ENCODE peak calls at places on chromosomes 3 and 15, in eight cellular contexts. One of them, this sample, is unnamed.
A peak's percentile ranks its signal among the peaks of the same experiment; 100 is the strongest.

GRCh38 chr15:40343512-40343911 is 2.8 kb upstream of the CCDC9B start:
- DNase-seq in AG10803: peak; percentile 96
- DNase-seq in fibroblast of mammary gland: peak; percentile 83
- DNase-seq in fibroblast of the conjunctiva: no peak
- DNase-seq in body of pancreas: no peak
- DNase-seq in T-helper 17 cell: no peak
- DNase-seq in heart left ventricle: peak; percentile 62
- DNase-seq in OCI-LY7: no peak
- DNase-seq in this sample: peak; percentile 98

GRCh38 chr15:36844453-36845094 is 255.8 kb downstream of the MEIS2 start:
- DNase-seq in AG10803: peak; percentile 41
- DNase-seq in fibroblast of mammary gland: peak; percentile 20
- DNase-seq in fibroblast of the conjunctiva: no peak
- DNase-seq in body of pancreas: no peak
- DNase-seq in T-helper 17 cell: no peak
- DNase-seq in heart left ventricle: no peak
- DNase-seq in OCI-LY7: no peak
- DNase-seq in this sample: peak; percentile 69

GRCh38 chr3:129023909-129024308 is 22.8 kb downstream of the EFCC1 start:
- DNase-seq in AG10803: no peak
- DNase-seq in fibroblast of mammary gland: peak; percentile 21
- DNase-seq in fibroblast of the conjunctiva: no peak
- DNase-seq in body of pancreas: no peak
- DNase-seq in T-helper 17 cell: no peak
- DNase-seq in heart left ventricle: no peak
- DNase-seq in OCI-LY7: peak; percentile 58
- DNase-seq in this sample: peak; percentile 28

GRCh38 chr3:15114466-15115358 is 15.8 kb upstream of the RBSN start:
- DNase-seq in AG10803: no peak
- DNase-seq in fibroblast of mammary gland: no peak
- DNase-seq in fibroblast of the conjunctiva: no peak
- DNase-seq in body of pancreas: no peak
- DNase-seq in T-helper 17 cell: no peak
- DNase-seq in heart left ventricle: no peak
- DNase-seq in OCI-LY7: no peak
- DNase-seq in this sample: no peak

GRCh38 chr3:160796813-160797164 is 40.8 kb downstream of the PPM1L start:
- DNase-seq in AG10803: no peak
- DNase-seq in fibroblast of mammary gland: no peak
- DNase-seq in fibroblast of the conjunctiva: no peak
- DNase-seq in body of pancreas: peak; percentile 79
- DNase-seq in T-helper 17 cell: no peak
- DNase-seq in heart left ventricle: no peak
- DNase-seq in OCI-LY7: no peak
- DNase-seq in this sample: no peak

GRCh38 chr15:91625506-91625905 is 228.0 kb upstream of the SLCO3A1 start:
- DNase-seq in AG10803: no peak
- DNase-seq in fibroblast of mammary gland: no peak
- DNase-seq in fibroblast of the conjunctiva: no peak
- DNase-seq in body of pancreas: no peak
- DNase-seq in T-helper 17 cell: no peak
- DNase-seq in heart left ventricle: no peak
- DNase-seq in OCI-LY7: no peak
- DNase-seq in this sample: no peak

GRCh38 chr15:59791646-59792208 is 102.6 kb upstream of the BNIP2 start:
- DNase-seq in AG10803: no peak
- DNase-seq in fibroblast of mammary gland: no peak
- DNase-seq in fibroblast of the conjunctiva: no peak
- DNase-seq in body of pancreas: no peak
- DNase-seq in T-helper 17 cell: no peak
- DNase-seq in heart left ventricle: no peak
- DNase-seq in OCI-LY7: peak; percentile 1
- DNase-seq in this sample: no peak

GRCh38 chr3:149277338-149277813 is 55.7 kb upstream of the CP start:
- DNase-seq in AG10803: peak; percentile 80
- DNase-seq in fibroblast of mammary gland: peak; percentile 77
- DNase-seq in fibroblast of the conjunctiva: no peak
- DNase-seq in body of pancreas: no peak
- DNase-seq in T-helper 17 cell: no peak
- DNase-seq in heart left ventricle: no peak
- DNase-seq in OCI-LY7: peak; percentile 70
- DNase-seq in this sample: peak; percentile 84

GRCh38 chr3:168671091-168671490 is 575.4 kb upstream of the GOLIM4 start:
- DNase-seq in AG10803: no peak
- DNase-seq in fibroblast of mammary gland: no peak
- DNase-seq in fibroblast of the conjunctiva: no peak
- DNase-seq in body of pancreas: no peak
- DNase-seq in T-helper 17 cell: no peak
- DNase-seq in heart left ventricle: no peak
- DNase-seq in OCI-LY7: no peak
- DNase-seq in this sample: no peak

GRCh38 chr3:66795365-66795764 is 202.7 kb upstream of the KBTBD8 start:
- DNase-seq in AG10803: peak; percentile 67
- DNase-seq in fibroblast of mammary gland: peak; percentile 59
- DNase-seq in fibroblast of the conjunctiva: peak; percentile 67
- DNase-seq in body of pancreas: no peak
- DNase-seq in T-helper 17 cell: no peak
- DNase-seq in heart left ventricle: no peak
- DNase-seq in OCI-LY7: no peak
- DNase-seq in this sample: peak; percentile 94

GRCh38 chr15:101053261-101053660 is 134.1 kb downstream of the LRRK1 start:
- DNase-seq in AG10803: no peak
- DNase-seq in fibroblast of mammary gland: no peak
- DNase-seq in fibroblast of the conjunctiva: no peak
- DNase-seq in body of pancreas: no peak
- DNase-seq in T-helper 17 cell: no peak
- DNase-seq in heart left ventricle: no peak
- DNase-seq in OCI-LY7: no peak
- DNase-seq in this sample: no peak

GRCh38 chr3:13346481-13347389 is 73.4 kb downstream of the NUP210 start:
- DNase-seq in AG10803: no peak
- DNase-seq in fibroblast of mammary gland: no peak
- DNase-seq in fibroblast of the conjunctiva: no peak
- DNase-seq in body of pancreas: peak; percentile 41
- DNase-seq in T-helper 17 cell: peak; percentile 46
- DNase-seq in heart left ventricle: peak; percentile 72
- DNase-seq in OCI-LY7: no peak
- DNase-seq in this sample: no peak

GRCh38 chr15:89855948-89856347 is 37.8 kb downstream of the AP3S2 start:
- DNase-seq in AG10803: no peak
- DNase-seq in fibroblast of mammary gland: no peak
- DNase-seq in fibroblast of the conjunctiva: no peak
- DNase-seq in body of pancreas: no peak
- DNase-seq in T-helper 17 cell: no peak
- DNase-seq in heart left ventricle: no peak
- DNase-seq in OCI-LY7: no peak
- DNase-seq in this sample: no peak

This sample was measured in IMR-90.